ENCODE peak calls at places on chromosomes 6 and 20, in eight cellular contexts. One of them, this sample, is unnamed.

GRCh38 chr20:32302507-32302872 is 25.0 kb downstream of the KIF3B start:
- DNase-seq in IMR-90: no peak
- DNase-seq in GM23248: no peak
- DNase-seq in CD8-positive, alpha-beta T cell: no peak
- DNase-seq in choroid plexus epithelial cell: no peak
- DNase-seq in tibial artery: no peak
- DNase-seq in uterus: no peak
- DNase-seq in neuronal stem cell: no peak
- DNase-seq in this sample: no peak

GRCh38 chr6:33431880-33432541 is 12.1 kb downstream of the SYNGAP1 start:
- DNase-seq in uterus: no peak
- DNase-seq in IMR-90: no peak
- DNase-seq in neuronal stem cell: no peak
- DNase-seq in choroid plexus epithelial cell: no peak
- DNase-seq in tibial artery: no peak
- DNase-seq in CD8-positive, alpha-beta T cell: no peak
- DNase-seq in GM23248: no peak
- DNase-seq in this sample: no peak

GRCh38 chr6:158042245-158042798 is 60.7 kb downstream of the SYNJ2 start:
- DNase-seq in CD8-positive, alpha-beta T cell: no peak
- DNase-seq in GM23248: peak
- DNase-seq in choroid plexus epithelial cell: peak
- DNase-seq in uterus: peak
- DNase-seq in neuronal stem cell: no peak
- DNase-seq in tibial artery: peak
- DNase-seq in IMR-90: peak
- DNase-seq in this sample: peak

GRCh38 chr20:32592022-32592421 is 6.9 kb upstream of the NOL4L start:
- DNase-seq in choroid plexus epithelial cell: no peak
- DNase-seq in tibial artery: no peak
- DNase-seq in CD8-positive, alpha-beta T cell: no peak
- DNase-seq in GM23248: no peak
- DNase-seq in uterus: no peak
- DNase-seq in IMR-90: no peak
- DNase-seq in neuronal stem cell: no peak
- DNase-seq in this sample: no peak

GRCh38 chr20:44171775-44172571 is 15.0 kb downstream of the JPH2 start:
- DNase-seq in neuronal stem cell: no peak
- DNase-seq in IMR-90: no peak
- DNase-seq in CD8-positive, alpha-beta T cell: no peak
- DNase-seq in tibial artery: no peak
- DNase-seq in choroid plexus epithelial cell: no peak
- DNase-seq in uterus: peak
- DNase-seq in GM23248: peak
- DNase-seq in this sample: peak

GRCh38 chr6:170134077-170135040 is 156.5 kb downstream of the DLL1 start:
- DNase-seq in tibial artery: peak
- DNase-seq in CD8-positive, alpha-beta T cell: no peak
- DNase-seq in uterus: peak
- DNase-seq in IMR-90: no peak
- DNase-seq in GM23248: no peak
- DNase-seq in choroid plexus epithelial cell: no peak
- DNase-seq in neuronal stem cell: peak
- DNase-seq in this sample: peak

GRCh38 chr20:59421089-59421488 is 120.7 kb downstream of the EDN3 start:
- DNase-seq in GM23248: no peak
- DNase-seq in CD8-positive, alpha-beta T cell: no peak
- DNase-seq in uterus: no peak
- DNase-seq in tibial artery: no peak
- DNase-seq in neuronal stem cell: no peak
- DNase-seq in IMR-90: no peak
- DNase-seq in choroid plexus epithelial cell: no peak
- DNase-seq in this sample: no peak

GRCh38 chr20:46074006-46074405 is 15.8 kb downstream of the NCOA5 start:
- DNase-seq in IMR-90: no peak
- DNase-seq in choroid plexus epithelial cell: no peak
- DNase-seq in tibial artery: no peak
- DNase-seq in uterus: no peak
- DNase-seq in GM23248: no peak
- DNase-seq in CD8-positive, alpha-beta T cell: no peak
- DNase-seq in neuronal stem cell: no peak
- DNase-seq in this sample: no peak

GRCh38 chr20:6473197-6473596 is 294.3 kb upstream of the BMP2 start:
- DNase-seq in neuronal stem cell: no peak
- DNase-seq in tibial artery: no peak
- DNase-seq in GM23248: peak
- DNase-seq in CD8-positive, alpha-beta T cell: no peak
- DNase-seq in choroid plexus epithelial cell: peak
- DNase-seq in uterus: no peak
- DNase-seq in IMR-90: peak
- DNase-seq in this sample: no peak

GRCh38 chr6:14002176-14002947 is 77.6 kb downstream of the RNF182 start:
- DNase-seq in GM23248: no peak
- DNase-seq in IMR-90: no peak
- DNase-seq in tibial artery: no peak
- DNase-seq in choroid plexus epithelial cell: no peak
- DNase-seq in CD8-positive, alpha-beta T cell: no peak
- DNase-seq in uterus: no peak
- DNase-seq in neuronal stem cell: no peak
- DNase-seq in this sample: no peak

GRCh38 chr6:3228791-3229565 is 1.5 kb upstream of the TUBB2B start:
- DNase-seq in neuronal stem cell: peak
- DNase-seq in CD8-positive, alpha-beta T cell: no peak
- DNase-seq in choroid plexus epithelial cell: peak
- DNase-seq in tibial artery: no peak
- DNase-seq in uterus: no peak
- DNase-seq in GM23248: no peak
- DNase-seq in IMR-90: no peak
- DNase-seq in this sample: peak

GRCh38 chr6:6858533-6858982 is 249.2 kb upstream of the RREB1 start:
- DNase-seq in CD8-positive, alpha-beta T cell: no peak
- DNase-seq in neuronal stem cell: no peak
- DNase-seq in GM23248: no peak
- DNase-seq in IMR-90: no peak
- DNase-seq in uterus: no peak
- DNase-seq in choroid plexus epithelial cell: no peak
- DNase-seq in tibial artery: no peak
- DNase-seq in this sample: no peak

GRCh38 chr6:45423111-45423900 is 45.6 kb upstream of the SUPT3H start:
- DNase-seq in CD8-positive, alpha-beta T cell: no peak
- DNase-seq in IMR-90: no peak
- DNase-seq in uterus: peak
- DNase-seq in choroid plexus epithelial cell: peak
- DNase-seq in GM23248: peak
- DNase-seq in neuronal stem cell: peak
- DNase-seq in tibial artery: no peak
- DNase-seq in this sample: no peak

GRCh38 chr6:138539882-138540281 is 40.6 kb upstream of the NHSL1 start:
- DNase-seq in neuronal stem cell: no peak
- DNase-seq in tibial artery: no peak
- DNase-seq in CD8-positive, alpha-beta T cell: no peak
- DNase-seq in IMR-90: peak
- DNase-seq in choroid plexus epithelial cell: no peak
- DNase-seq in GM23248: no peak
- DNase-seq in uterus: no peak
- DNase-seq in this sample: no peak

DNA sequence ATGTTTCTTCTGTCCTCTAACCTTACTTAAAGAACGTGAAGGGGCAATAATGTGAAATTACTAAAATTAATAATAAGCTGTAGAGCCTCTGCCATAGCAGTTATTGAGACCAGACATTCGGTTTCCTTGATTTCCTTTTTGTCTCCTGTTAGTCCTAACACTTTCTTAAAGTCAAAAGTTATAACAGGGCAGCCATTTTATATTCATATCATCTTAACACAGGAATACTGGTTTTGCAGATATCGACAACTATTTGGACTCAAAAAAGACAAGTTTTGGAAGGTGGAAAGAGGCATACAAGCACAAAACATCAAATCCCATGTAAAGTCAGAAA is 33.5 kb downstream of the HFE start:
- DNase-seq in IMR-90: no peak
- DNase-seq in neuronal stem cell: no peak
- DNase-seq in GM23248: no peak
- DNase-seq in CD8-positive, alpha-beta T cell: no peak
- DNase-seq in choroid plexus epithelial cell: no peak
- DNase-seq in tibial artery: no peak
- DNase-seq in uterus: no peak
- DNase-seq in this sample: no peak
- H3K4me3 ChIP-seq in IMR-90: no peak
- H3K4me3 ChIP-seq in neuronal stem cell: no peak
- H3K4me3 ChIP-seq in GM23248: no peak
- H3K4me3 ChIP-seq in CD8-positive, alpha-beta T cell: no peak
- H3K4me3 ChIP-seq in choroid plexus epithelial cell: no peak
- H3K4me3 ChIP-seq in tibial artery: no peak
- H3K4me3 ChIP-seq in uterus: no peak
- H3K4me3 ChIP-seq in this sample: no peak

GRCh38 chr6:137046871-137047412 is 2.2 kb upstream of the IL20RA start:
- DNase-seq in GM23248: no peak
- DNase-seq in tibial artery: no peak
- DNase-seq in CD8-positive, alpha-beta T cell: no peak
- DNase-seq in neuronal stem cell: no peak
- DNase-seq in IMR-90: no peak
- DNase-seq in choroid plexus epithelial cell: no peak
- DNase-seq in uterus: no peak
- DNase-seq in this sample: no peak

GRCh38 chr6:137043710-137044365 is 927 bp downstream of the IL20RA start:
- DNase-seq in IMR-90: peak
- DNase-seq in choroid plexus epithelial cell: peak
- DNase-seq in tibial artery: no peak
- DNase-seq in GM23248: peak
- DNase-seq in neuronal stem cell: peak
- DNase-seq in CD8-positive, alpha-beta T cell: no peak
- DNase-seq in uterus: peak
- DNase-seq in this sample: no peak

GRCh38 chr6:137044366-137045220 is at the start of gene IL20RA:
- DNase-seq in neuronal stem cell: peak
- DNase-seq in IMR-90: no peak
- DNase-seq in uterus: peak
- DNase-seq in choroid plexus epithelial cell: peak
- DNase-seq in GM23248: peak
- DNase-seq in tibial artery: no peak
- DNase-seq in CD8-positive, alpha-beta T cell: no peak
- DNase-seq in this sample: no peak

GRCh38 chr6:137049095-137049494 is 4.3 kb upstream of the IL20RA start:
- DNase-seq in CD8-positive, alpha-beta T cell: no peak
- DNase-seq in choroid plexus epithelial cell: no peak
- DNase-seq in IMR-90: no peak
- DNase-seq in uterus: no peak
- DNase-seq in GM23248: no peak
- DNase-seq in tibial artery: no peak
- DNase-seq in neuronal stem cell: no peak
- DNase-seq in this sample: no peak

GRCh38 chr6:137045221-137045789 is 540 bp upstream of the IL20RA start:
- DNase-seq in GM23248: no peak
- DNase-seq in neuronal stem cell: no peak
- DNase-seq in choroid plexus epithelial cell: no peak
- DNase-seq in tibial artery: no peak
- DNase-seq in uterus: no peak
- DNase-seq in IMR-90: no peak
- DNase-seq in CD8-positive, alpha-beta T cell: no peak
- DNase-seq in this sample: no peak
- H3K4me3 ChIP-seq in GM23248: no peak
- H3K4me3 ChIP-seq in neuronal stem cell: no peak
- H3K4me3 ChIP-seq in choroid plexus epithelial cell: no peak
- H3K4me3 ChIP-seq in tibial artery: no peak
- H3K4me3 ChIP-seq in uterus: no peak
- H3K4me3 ChIP-seq in IMR-90: no peak
- H3K4me3 ChIP-seq in CD8-positive, alpha-beta T cell: no peak
- H3K4me3 ChIP-seq in this sample: peak

GRCh38 chr6:135851442-135852271 is at the start of gene PDE7B:
- DNase-seq in IMR-90: peak
- DNase-seq in neuronal stem cell: peak
- DNase-seq in GM23248: peak
- DNase-seq in CD8-positive, alpha-beta T cell: peak
- DNase-seq in uterus: peak
- DNase-seq in tibial artery: peak
- DNase-seq in choroid plexus epithelial cell: peak
- DNase-seq in this sample: peak
- H3K4me3 ChIP-seq in IMR-90: peak
- H3K4me3 ChIP-seq in neuronal stem cell: peak
- H3K4me3 ChIP-seq in GM23248: peak
- H3K4me3 ChIP-seq in CD8-positive, alpha-beta T cell: peak
- H3K4me3 ChIP-seq in uterus: peak
- H3K4me3 ChIP-seq in tibial artery: peak
- H3K4me3 ChIP-seq in choroid plexus epithelial cell: peak
- H3K4me3 ChIP-seq in this sample: peak

GRCh38 chr20:62200491-62201172 is 17.8 kb downstream of the MTG2 start:
- DNase-seq in tibial artery: no peak
- DNase-seq in neuronal stem cell: no peak
- DNase-seq in choroid plexus epithelial cell: no peak
- DNase-seq in GM23248: no peak
- DNase-seq in IMR-90: no peak
- DNase-seq in uterus: no peak
- DNase-seq in CD8-positive, alpha-beta T cell: no peak
- DNase-seq in this sample: no peak

GRCh38 chr20:62203378-62204030 is 16.6 kb downstream of the HRH3 start:
- DNase-seq in IMR-90: no peak
- DNase-seq in tibial artery: no peak
- DNase-seq in GM23248: no peak
- DNase-seq in choroid plexus epithelial cell: peak
- DNase-seq in uterus: no peak
- DNase-seq in CD8-positive, alpha-beta T cell: no peak
- DNase-seq in neuronal stem cell: no peak
- DNase-seq in this sample: no peak

GRCh38 chr20:62202083-62202395 is 18.0 kb downstream of the HRH3 start:
- DNase-seq in choroid plexus epithelial cell: no peak
- DNase-seq in tibial artery: no peak
- DNase-seq in CD8-positive, alpha-beta T cell: no peak
- DNase-seq in uterus: no peak
- DNase-seq in IMR-90: peak
- DNase-seq in GM23248: peak
- DNase-seq in neuronal stem cell: no peak
- DNase-seq in this sample: no peak

GRCh38 chr20:62201173-62202082 is 18.6 kb downstream of the MTG2 start:
- DNase-seq in uterus: no peak
- DNase-seq in IMR-90: no peak
- DNase-seq in neuronal stem cell: no peak
- DNase-seq in tibial artery: no peak
- DNase-seq in choroid plexus epithelial cell: no peak
- DNase-seq in CD8-positive, alpha-beta T cell: no peak
- DNase-seq in GM23248: no peak
- DNase-seq in this sample: no peak

DNA sequence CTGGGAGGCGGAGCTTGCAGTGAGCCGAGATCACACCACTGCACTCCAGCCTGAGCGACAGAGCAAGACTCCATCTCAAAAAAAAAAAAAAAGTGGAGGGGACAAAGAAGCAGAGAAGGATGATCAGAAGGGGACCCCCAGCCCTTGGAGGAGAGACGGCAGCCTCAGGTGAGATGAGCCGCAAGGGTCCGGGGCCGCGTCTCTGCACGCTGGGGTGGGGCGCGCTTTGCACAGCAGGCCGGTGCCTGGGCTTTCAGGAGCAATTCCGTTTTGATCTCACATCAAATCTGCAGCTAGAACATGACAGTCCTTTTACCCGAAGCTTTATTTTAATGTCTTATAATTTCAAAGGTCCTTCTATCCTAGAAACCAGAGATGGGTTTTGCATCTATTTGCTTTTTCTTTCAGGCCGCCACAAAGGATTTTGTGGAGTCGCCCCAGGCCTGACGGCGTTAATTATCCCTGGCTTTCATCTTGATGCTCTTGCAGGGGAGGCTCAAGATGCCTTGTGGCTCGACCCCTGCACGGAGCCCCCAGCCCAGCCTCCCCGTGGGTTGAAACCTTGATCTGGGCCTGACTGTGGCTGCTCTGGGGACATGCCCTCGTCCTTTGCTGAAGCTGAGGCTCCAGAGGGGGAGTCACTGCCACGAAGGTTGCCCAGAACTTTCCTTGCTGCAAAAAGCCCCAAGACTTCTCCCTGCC is 17.3 kb downstream of the HRH3 start:
- DNase-seq in choroid plexus epithelial cell: no peak
- DNase-seq in uterus: no peak
- DNase-seq in IMR-90: no peak
- DNase-seq in tibial artery: no peak
- DNase-seq in neuronal stem cell: no peak
- DNase-seq in GM23248: no peak
- DNase-seq in CD8-positive, alpha-beta T cell: no peak
- DNase-seq in this sample: no peak
- H3K4me3 ChIP-seq in choroid plexus epithelial cell: no peak
- H3K4me3 ChIP-seq in uterus: no peak
- H3K4me3 ChIP-seq in IMR-90: no peak
- H3K4me3 ChIP-seq in tibial artery: no peak
- H3K4me3 ChIP-seq in neuronal stem cell: no peak
- H3K4me3 ChIP-seq in GM23248: no peak
- H3K4me3 ChIP-seq in CD8-positive, alpha-beta T cell: no peak
- H3K4me3 ChIP-seq in this sample: no peak

This sample was measured in ascending aorta.